ENCODE peak calls at places on chromosomes 2 and 18, in five cellular contexts. B is MCF 10A, H is heart left ventricle, E is epithelial cell of esophagus, A is kidney epithelial cell. L is an unnamed sample.

GRCh38 chr2:140657657-140658056 is 1473.2 kb downstream of the LRP1B start:
- DNase-seq in B (no peak), H (no peak), E (no peak), A (no peak), L (no peak)

GRCh38 chr2:121036226-121036692 is 248.7 kb downstream of the TFCP2L1 start:
- DNase-seq in B (no peak), H (no peak), E (no peak), A (no peak), L (no peak)

GRCh38 chr18:62384610-62385097 is 59.5 kb downstream of the TNFRSF11A start:
- DNase-seq in B (peak; percentile 53), H (no peak), E (peak; percentile 74), A (no peak), L (no peak)

GRCh38 chr18:5527603-5528002 is 16.2 kb downstream of the EPB41L3 start:
- DNase-seq in B (peak; percentile 45), H (no peak), E (no peak), A (peak; percentile 73), L (no peak)

GRCh38 chr2:218003265-218003950 is 613 bp upstream of the TNS1 start:
- DNase-seq in B (no peak), H (no peak), E (no peak), A (no peak), L (no peak)

GRCh38 chr2:112121682-112122254 is 16.4 kb upstream of the FBLN7 start:
- DNase-seq in B (peak; percentile 47), H (no peak), E (peak; percentile 60), A (no peak), L (no peak)

GRCh38 chr2:170488807-170489206 is 226.3 kb upstream of the SP5 start:
- DNase-seq in B (no peak), H (no peak), E (no peak), A (no peak), L (no peak)

GRCh38 chr2:175430236-175430635 is 248.7 kb upstream of the ATP5MC3 start:
- DNase-seq in B (no peak), H (no peak), E (no peak), A (no peak), L (no peak)

GRCh38 chr2:181615086-181615635 is 41.7 kb downstream of the CERKL start:
- DNase-seq in B (no peak), H (no peak), E (no peak), A (no peak), L (no peak)

GRCh38 chr2:20223345-20224190 is 1.4 kb downstream of the SDC1 start:
- DNase-seq in B (peak; percentile 50), H (peak; percentile 61), E (peak; percentile 46), A (no peak), L (peak; percentile 77)

GRCh38 chr2:61141151-61141550 is 20.8 kb upstream of the C2orf74 start:
- DNase-seq in B (no peak), H (no peak), E (no peak), A (no peak), L (no peak)

GRCh38 chr2:57821085-57821484 is 225.5 kb upstream of the VRK2 start:
- DNase-seq in B (no peak), H (no peak), E (peak; percentile 7), A (no peak), L (no peak)

GRCh38 chr18:64693756-64694155 is 544.9 kb upstream of the LINC00305 start:
- DNase-seq in B (no peak), H (no peak), E (no peak), A (no peak), L (no peak)

GRCh38 chr2:112582314-112582746 is 2.1 kb upstream of the CHCHD5 start:
- DNase-seq in B (peak; percentile 73), H (no peak), E (peak; percentile 59), A (peak; percentile 25), L (no peak)

GRCh38 chr18:45066868-45067267 is 386.2 kb downstream of the SETBP1 start:
- DNase-seq in B (no peak), H (no peak), E (no peak), A (no peak), L (no peak)

GRCh38 chr2:68516051-68516771 is 48.8 kb downstream of the APLF start:
- DNase-seq in B (no peak), H (no peak), E (no peak), A (no peak), L (no peak)

GRCh38 chr2:208255557-208256106 is 761 bp upstream of the IDH1 start:
- DNase-seq in B (no peak), H (no peak), E (no peak), A (no peak), L (no peak)

GRCh38 chr2:147171961-147172360 is 672.9 kb upstream of the ACVR2A start:
- DNase-seq in B (no peak), H (no peak), E (no peak), A (no peak), L (no peak)

GRCh38 chr2:1886405-1886992 is 142.2 kb upstream of the PXDN start:
- DNase-seq in B (peak; percentile 74), H (peak; percentile 80), E (peak; percentile 56), A (peak; percentile 19), L (no peak)

GRCh38 chr2:226793615-226794014 is 6.0 kb downstream of the IRS1 start:
- DNase-seq in B (no peak), H (no peak), E (peak; percentile 14), A (no peak), L (no peak)

GRCh38 chr2:226795281-226796011 is 4.2 kb downstream of the IRS1 start:
- DNase-seq in B (no peak), H (peak; percentile 62), E (peak; percentile 44), A (no peak), L (no peak)

GRCh38 chr2:226794077-226794670 is 5.4 kb downstream of the IRS1 start:
- DNase-seq in B (no peak), H (no peak), E (peak; percentile 30), A (no peak), L (no peak)

GRCh38 chr2:226796012-226796839 is 3.4 kb downstream of the IRS1 start:
- DNase-seq in B (no peak), H (no peak), E (peak; percentile 17), A (no peak), L (no peak)

GRCh38 chr2:226794751-226795171 is 4.9 kb downstream of the IRS1 start:
- DNase-seq in B (peak; percentile 65), H (no peak), E (peak; percentile 51), A (no peak), L (no peak)
- TF ChIP-seq CTCF in B (no peak), H (no peak), E (no peak), A (no peak), L (peak; percentile 51)

DNA sequence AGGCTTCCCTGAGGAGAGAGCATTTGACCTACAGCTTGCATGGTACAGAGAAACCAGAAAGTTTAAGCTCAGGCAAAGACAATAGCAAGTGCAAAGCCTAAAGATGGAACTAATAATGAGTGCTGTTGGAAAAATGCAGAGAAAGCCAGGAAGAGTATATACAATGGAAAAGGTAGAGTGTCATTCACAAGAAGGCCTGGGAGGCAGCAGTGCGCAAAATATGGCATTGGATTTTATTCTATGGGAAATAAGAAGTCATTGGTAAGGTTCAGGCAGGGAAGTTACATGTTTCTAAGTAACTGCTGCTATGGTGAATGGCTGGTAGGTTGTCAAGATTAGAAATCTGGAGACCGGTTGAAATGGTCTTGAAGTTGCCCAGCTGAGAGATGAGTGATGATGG is 2167.3 kb upstream of the CELF4 start:
- DNase-seq in B (peak; percentile 9), H (no peak), E (peak; percentile 11), A (no peak), L (no peak)
- TF ChIP-seq CTCF in B (no peak), H (no peak), E (peak; percentile 45), A (no peak), L (no peak)

GRCh38 chr2:231902598-231902997 is 23.6 kb downstream of the NPPC start:
- DNase-seq in B (no peak), H (peak; percentile 11), E (no peak), A (no peak), L (no peak)
- TF ChIP-seq CTCF in B (no peak), H (no peak), E (no peak), A (no peak), L (no peak)

DNA sequence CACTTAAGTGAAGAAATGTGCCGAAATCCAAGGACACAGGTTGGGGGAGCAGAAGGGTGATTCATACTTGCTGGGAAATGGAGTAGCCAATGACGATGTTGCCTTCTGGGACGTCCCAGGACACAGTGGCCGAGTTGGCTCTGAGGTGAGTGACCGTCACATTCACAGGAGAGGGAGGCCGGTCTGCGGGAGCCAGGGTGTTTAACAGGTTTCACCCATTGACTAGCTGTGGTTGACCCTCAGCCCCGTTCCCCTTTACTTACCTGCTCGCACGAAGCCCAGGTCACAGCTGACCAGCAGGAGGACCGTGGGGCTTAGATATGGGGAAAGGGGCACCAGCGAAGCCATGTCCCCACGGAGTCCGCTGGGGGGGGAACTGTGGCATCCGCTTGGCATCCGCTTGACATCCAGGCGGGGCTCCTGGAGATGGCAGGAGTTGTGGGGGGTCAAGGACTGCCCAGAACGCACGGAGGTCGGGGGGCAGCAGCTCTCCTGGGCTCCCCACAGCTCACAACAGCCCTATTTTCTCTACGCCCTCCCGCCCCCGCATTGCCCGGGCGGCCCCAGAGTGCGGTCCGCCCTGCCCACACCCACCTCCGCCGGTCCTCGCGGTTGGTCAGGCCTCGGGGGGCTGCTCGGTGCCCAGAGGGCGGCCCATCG is 586 bp downstream of the FNDC4 start:
- DNase-seq in B (peak; percentile 32), H (peak; percentile 65), E (no peak), A (no peak), L (no peak)
- TF ChIP-seq CTCF in B (no peak), H (no peak), E (no peak), A (no peak), L (peak; percentile 19)

DNA sequence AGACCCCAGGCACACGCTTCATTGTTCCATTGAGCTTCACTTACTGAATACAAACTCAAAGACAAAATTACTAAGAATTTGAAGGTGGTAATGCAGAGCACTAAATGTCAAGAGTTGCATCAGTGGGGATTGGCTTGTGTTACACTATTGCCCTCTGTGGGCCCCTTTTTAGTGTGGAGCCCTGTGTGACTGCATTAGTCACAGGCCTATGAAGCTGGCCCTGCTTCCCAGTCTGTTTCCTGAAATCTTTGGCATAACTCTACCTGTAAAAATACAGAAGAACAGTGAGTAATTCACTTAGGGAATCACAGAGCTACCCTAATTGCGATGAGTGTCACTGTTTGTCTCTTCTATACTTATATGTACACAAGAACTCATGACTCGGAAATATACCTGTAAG is 40.0 kb upstream of the STPG4 start:
- DNase-seq in B (peak; percentile 87), H (no peak), E (peak; percentile 81), A (no peak), L (no peak)
- TF ChIP-seq CTCF in B (no peak), H (no peak), E (no peak), A (peak; percentile 4), L (no peak)

DNA sequence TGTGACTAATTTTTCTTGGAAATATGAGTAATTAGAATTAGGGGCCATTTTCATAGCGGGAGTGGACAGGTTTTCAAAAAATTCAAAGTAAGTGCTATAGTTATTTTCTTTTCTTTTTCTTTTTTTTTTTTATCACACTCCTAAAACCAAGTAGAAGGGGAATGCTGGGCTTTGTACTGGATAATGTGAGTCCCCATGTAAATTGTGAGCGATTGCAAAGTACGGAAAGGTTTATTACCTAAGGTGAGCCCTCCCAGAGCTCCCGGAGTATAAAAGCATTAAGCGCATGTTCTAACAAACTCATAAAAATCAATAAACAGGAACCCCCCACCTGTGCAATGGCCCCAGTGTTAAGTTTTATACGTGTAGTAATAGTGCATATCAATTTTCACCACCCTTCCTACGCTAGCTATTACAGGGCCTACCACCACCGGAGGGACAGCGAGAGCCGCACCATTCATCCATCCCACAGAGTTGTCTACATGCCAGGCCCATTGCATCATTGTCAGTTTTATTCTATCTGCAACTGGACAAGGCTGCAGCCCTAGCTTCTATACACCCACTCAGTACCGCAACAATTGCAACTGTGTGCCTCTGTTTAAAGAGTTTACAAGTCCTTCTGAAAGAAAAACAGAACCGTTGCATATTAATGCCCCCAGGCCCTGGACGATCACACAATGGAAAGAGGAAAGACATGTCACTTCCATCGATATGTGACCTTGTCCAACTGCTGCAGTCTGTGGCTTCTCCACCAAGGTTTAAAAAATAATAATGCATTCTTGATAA is 58.7 kb downstream of the ZEB2 start:
- DNase-seq in B (no peak), H (no peak), E (no peak), A (no peak), L (no peak)
- TF ChIP-seq CTCF in B (no peak), H (no peak), E (no peak), A (no peak), L (no peak)

GRCh38 chr18:7272268-7273049 is 41.6 kb downstream of the LRRC30 start:
- DNase-seq in B (peak; percentile 83), H (peak; percentile 74), E (peak; percentile 78), A (peak; percentile 35), L (no peak)
- TF ChIP-seq CTCF in B (peak; percentile 61), H (peak; percentile 50), E (peak; percentile 66), A (peak; percentile 62), L (peak; percentile 91)